ENCODE peak calls at places on chromosomes 13 and 19, in eight cellular contexts. L is DMS79 treated with DMSO at 0.1 percent for 48 hours; O is dorsolateral prefrontal cortex; Y is SK-N-SH; R is left ventricle myocardium inferior; C is left colon; X is stimulated activated CD8-positive, alpha-beta memory T cell treated with anti-CD3 and anti-CD28 coated beads, Interleukin-4, amount 100 ng/mL, for 1 hour; A is activated CD4-positive, alpha-beta T cell treated with anti-CD3 and anti-CD28 coated beads, Interleukin-2, amount 10 ng/mL, durations not matched to agents 7 days and 5 days. H is an unnamed sample.

GRCh38 chr19:38686530-38686888 is 39.1 kb downstream of the ACTN4 start:
- DNase-seq in L (no peak), C (no peak), Y (no peak), X (peak; percentile 11), A (peak; percentile 49), R (no peak), O (no peak), H (no peak)

GRCh38 chr13:23921451-23921888 is 24.2 kb upstream of the C1QTNF9B start:
- DNase-seq in C (no peak), X (no peak), R (no peak), L (no peak), O (no peak), Y (peak; percentile 36), A (peak; percentile 51), H (no peak)

GRCh38 chr13:109568273-109568900 is 218.0 kb downstream of the IRS2 start:
- DNase-seq in X (no peak), C (no peak), O (no peak), A (no peak), R (no peak), L (no peak), Y (peak; percentile 67), H (no peak)

GRCh38 chr19:10501971-10502523 is 1.1 kb downstream of the KEAP1 start:
- DNase-seq in L (peak; percentile 88), C (peak; percentile 89), Y (peak; percentile 90), O (peak; percentile 75), R (peak; percentile 85), A (peak; percentile 26), X (no peak), H (peak; percentile 71)

GRCh38 chr19:49590071-49590970 is 661 bp upstream of the PRR12 start:
- DNase-seq in Y (peak; percentile 95), C (peak; percentile 99), X (peak; percentile 89), A (peak; percentile 96), R (peak; percentile 96), L (peak; percentile 95), O (peak; percentile 80), H (peak; percentile 79)

GRCh38 chr13:21048901-21049655 is 12.3 kb downstream of the LATS2 start:
- DNase-seq in Y (no peak), R (no peak), O (no peak), C (no peak), A (no peak), L (no peak), X (no peak), H (no peak)

GRCh38 chr13:20405691-20406090 is 120.0 kb downstream of the CRYL1 start:
- DNase-seq in O (no peak), L (no peak), C (no peak), R (no peak), X (no peak), A (no peak), Y (no peak), H (no peak)

GRCh38 chr13:111920932-111921705 is 145.8 kb upstream of the SOX1 start:
- DNase-seq in L (no peak), C (no peak), Y (no peak), O (peak; percentile 15), A (no peak), R (no peak), X (no peak), H (no peak)

GRCh38 chr19:7725791-7726190 is 6.1 kb downstream of the CLEC4G start:
- DNase-seq in C (no peak), X (no peak), L (no peak), Y (no peak), O (no peak), A (no peak), R (no peak), H (no peak)

GRCh38 chr13:66558511-66558910 is 671.6 kb downstream of the PCDH9 start:
- DNase-seq in L (no peak), Y (no peak), C (no peak), O (no peak), A (no peak), R (no peak), X (no peak), H (no peak)

GRCh38 chr19:4754248-4754647 is 30.6 kb upstream of the DPP9 start:
- DNase-seq in C (no peak), R (no peak), A (no peak), O (no peak), Y (no peak), L (no peak), X (no peak), H (no peak)

GRCh38 chr19:58554494-58555368 is at the start of gene CHMP2A:
- DNase-seq in R (peak; percentile 99), Y (peak; percentile 96), C (peak; percentile 99), L (no peak), A (peak; percentile 98), O (peak; percentile 97), X (peak; percentile 97), H (no peak)

GRCh38 chr13:68254151-68254550 is 1024.0 kb upstream of the PCDH9 start:
- DNase-seq in O (no peak), X (no peak), Y (no peak), R (no peak), L (no peak), C (no peak), A (no peak), H (no peak)

GRCh38 chr19:11767633-11768133 is 883 bp downstream of the ZNF441 start:
- DNase-seq in X (no peak), C (peak; percentile 69), O (no peak), L (peak; percentile 22), Y (peak; percentile 57), A (peak; percentile 23), R (peak; percentile 17), H (no peak)

GRCh38 chr13:46341112-46341711 is 45.8 kb downstream of the RUBCNL start:
- DNase-seq in R (no peak), L (peak; percentile 19), C (no peak), X (no peak), Y (no peak), A (no peak), O (no peak), H (no peak)

GRCh38 chr13:77168232-77168631 is 141.3 kb upstream of the FBXL3 start:
- DNase-seq in R (no peak), Y (no peak), A (no peak), C (no peak), X (no peak), O (no peak), L (no peak), H (no peak)

GRCh38 chr19:940591-941291 is 14.9 kb downstream of the ARID3A start:
- DNase-seq in R (peak; percentile 76), C (peak; percentile 86), A (peak; percentile 63), X (peak; percentile 49), L (peak; percentile 77), O (peak; percentile 65), Y (peak; percentile 93), H (peak; percentile 64)

GRCh38 chr19:4393947-4394590 is 6.3 kb downstream of the SH3GL1 start:
- DNase-seq in L (no peak), X (no peak), O (no peak), Y (no peak), R (no peak), A (no peak), C (no peak), H (no peak)

GRCh38 chr13:48976677-48977625 is 1.2 kb downstream of the FNDC3A start:
- DNase-seq in A (no peak), C (peak; percentile 80), L (peak; percentile 51), Y (no peak), R (no peak), O (peak; percentile 27), X (no peak), H (peak; percentile 9)

GRCh38 chr13:85995788-85996418 is 196.7 kb upstream of the SLITRK6 start:
- DNase-seq in O (no peak), R (no peak), Y (no peak), X (no peak), L (no peak), C (no peak), A (no peak), H (no peak)

GRCh38 chr13:41384749-41385503 is 72.4 kb upstream of the RGCC start:
- DNase-seq in R (no peak), C (no peak), X (no peak), Y (no peak), A (no peak), L (no peak), O (no peak), H (no peak)

GRCh38 chr13:99123101-99124045 is 77.3 kb upstream of the UBAC2 start:
- DNase-seq in A (no peak), L (no peak), Y (no peak), C (no peak), O (no peak), R (no peak), X (no peak), H (no peak)

GRCh38 chr19:6925801-6926751 is 38.7 kb downstream of the ADGRE1 start:
- DNase-seq in Y (no peak), R (no peak), X (no peak), O (no peak), L (no peak), A (no peak), C (peak; percentile 6), H (no peak)

GRCh38 chr13:80444240-80445015 is 103.5 kb upstream of the SPRY2 start:
- DNase-seq in X (no peak), A (no peak), L (no peak), O (no peak), R (no peak), C (no peak), Y (no peak), H (no peak)

GRCh38 chr19:30222428-30222873 is 149.7 kb upstream of the ZNF536 start:
- DNase-seq in Y (peak; percentile 46), C (no peak), L (no peak), X (no peak), R (no peak), O (no peak), A (no peak), H (no peak)

GRCh38 chr19:51799998-51800848 is 5.3 kb downstream of the FPR3 start:
- DNase-seq in O (no peak), L (no peak), Y (no peak), R (peak; percentile 87), C (no peak), X (no peak), A (no peak), H (no peak)

GRCh38 chr13:27966641-27967202 is 2.4 kb downstream of the CDX2 start:
- DNase-seq in A (no peak), O (no peak), Y (peak; percentile 44), R (no peak), L (no peak), X (no peak), C (peak; percentile 36), H (no peak)

GRCh38 chr13:60765700-60766411 is 368.8 kb downstream of the TDRD3 start:
- DNase-seq in L (no peak), A (no peak), O (no peak), R (no peak), Y (no peak), X (no peak), C (no peak), H (no peak)

GRCh38 chr19:39052243-39052746 is 19.9 kb upstream of the FBXO27 start:
- DNase-seq in O (peak; percentile 84), A (peak; percentile 59), L (no peak), X (peak; percentile 47), Y (peak; percentile 75), C (peak; percentile 65), R (peak; percentile 30), H (peak; percentile 48)

GRCh38 chr19:2517881-2518601 is 42.1 kb downstream of the GADD45B start:
- DNase-seq in A (no peak), Y (no peak), C (no peak), X (no peak), O (no peak), L (no peak), R (no peak), H (no peak)

GRCh38 chr13:27825153-27825552 is 32.9 kb downstream of the GSX1 start:
- DNase-seq in X (no peak), O (no peak), L (no peak), A (no peak), Y (no peak), R (no peak), C (no peak), H (no peak)

GRCh38 chr13:114019367-114019766 is 45.5 kb upstream of the C13orf46 start:
- DNase-seq in L (no peak), X (peak; percentile 17), C (no peak), A (peak; percentile 35), R (no peak), O (no peak), Y (peak; percentile 79), H (no peak)